ENCODE peak calls at places on chromosomes 7 and 10, in seven cellular contexts. W is HepG2, Q is HCT116, H is K562, A is SK-N-SH, P is H1, E is GM12878. I is an unnamed sample.

GRCh38 chr10:131870831-131871672 is 29.8 kb upstream of the PPP2R2D start:
- DNase-seq in W (no peak), Q (no peak), H (no peak), A (no peak), P (no peak), E (no peak), I (no peak)

GRCh38 chr7:110803602-110804143 is 287.3 kb upstream of the LRRN3 start:
- DNase-seq in W (no peak), Q (no peak), H (no peak), A (no peak), P (no peak), E (no peak), I (no peak)

GRCh38 chr7:27900006-27900405 is 160.0 kb downstream of the TAX1BP1 start:
- DNase-seq in W (no peak), Q (no peak), H (no peak), A (no peak), P (no peak), E (no peak), I (no peak)

GRCh38 chr7:129188892-129189660 is 643 bp downstream of the SMO start:
- DNase-seq in W (no peak), Q (no peak), H (no peak), A (peak), P (peak), E (no peak), I (peak)

GRCh38 chr7:39468841-39469240 is 97.4 kb upstream of the YAE1 start:
- DNase-seq in W (no peak), Q (no peak), H (no peak), A (no peak), P (no peak), E (no peak), I (no peak)

GRCh38 chr10:96863922-96864543 is 31.9 kb downstream of the LCOR start:
- DNase-seq in W (peak), Q (peak), H (no peak), A (no peak), P (no peak), E (peak), I (peak)

GRCh38 chr7:157032644-157033482 is 22.4 kb upstream of the MNX1 start:
- DNase-seq in W (no peak), Q (no peak), H (no peak), A (no peak), P (no peak), E (no peak), I (no peak)

GRCh38 chr7:155007947-155008346 is 5.0 kb upstream of the PAXIP1 start:
- DNase-seq in W (peak), Q (peak), H (peak), A (peak), P (no peak), E (no peak), I (no peak)

GRCh38 chr7:43692582-43693373 is 36.5 kb downstream of the COA1 start:
- DNase-seq in W (no peak), Q (no peak), H (no peak), A (no peak), P (no peak), E (no peak), I (no peak)
- TF ChIP-seq JUND in W (no peak), Q (no peak), H (no peak), A (no peak), P (no peak), E (no peak), I (no peak)

GRCh38 chr10:111130471-111130870 is 53.6 kb downstream of the ADRA2A start:
- DNase-seq in W (no peak), Q (no peak), H (no peak), A (no peak), P (no peak), E (no peak), I (no peak)
- TF ChIP-seq JUND in W (no peak), Q (no peak), H (no peak), A (no peak), P (no peak), E (no peak), I (no peak)

GRCh38 chr7:45885264-45885882 is 2.9 kb upstream of the IGFBP1 start:
- DNase-seq in W (peak), Q (peak), H (no peak), A (no peak), P (no peak), E (no peak), I (no peak)
- TF ChIP-seq JUND in W (peak), Q (peak), H (no peak), A (no peak), P (no peak), E (no peak), I (no peak)

GRCh38 chr7:29192284-29192683 is 2.3 kb upstream of the CHN2 start:
- DNase-seq in W (no peak), Q (no peak), H (no peak), A (no peak), P (no peak), E (no peak), I (no peak)

GRCh38 chr7:29193316-29194205 is 1.0 kb upstream of the CHN2 start:
- DNase-seq in W (no peak), Q (no peak), H (no peak), A (no peak), P (no peak), E (no peak), I (no peak)

GRCh38 chr7:29190349-29191045 is 4.1 kb upstream of the CHN2 start:
- DNase-seq in W (peak), Q (no peak), H (no peak), A (no peak), P (no peak), E (no peak), I (no peak)

GRCh38 chr7:29192811-29193210 is 1.8 kb upstream of the CHN2 start:
- DNase-seq in W (no peak), Q (no peak), H (no peak), A (no peak), P (no peak), E (no peak), I (no peak)

GRCh38 chr7:29189743-29190201 is 4.8 kb upstream of the CHN2 start:
- DNase-seq in W (peak), Q (peak), H (peak), A (peak), P (peak), E (no peak), I (peak)
- TF ChIP-seq JUND in W (no peak), Q (no peak), H (no peak), A (no peak), P (peak), E (no peak), I (no peak)

I was measured in T47D.